ENCODE peak calls at places on chromosomes 16 and 17, in nine cellular contexts. One of them, this sample, is unnamed.

GRCh38 chr16:4836727-4837126 is 10.4 kb downstream of the GLYR1 start:
- DNase-seq in mammary epithelial cell: no peak
- DNase-seq in heart left ventricle: no peak
- DNase-seq in body of pancreas: no peak
- DNase-seq in left lung: no peak
- DNase-seq in testis: no peak
- DNase-seq in CD4-positive, CD25-positive, alpha-beta regulatory T cell: no peak
- DNase-seq in left ventricle myocardium inferior: no peak
- DNase-seq in aorta: no peak
- DNase-seq in this sample: no peak

GRCh38 chr16:15523092-15523541 is 88.7 kb downstream of the BMERB1 start:
- DNase-seq in mammary epithelial cell: no peak
- DNase-seq in heart left ventricle: peak; percentile 23
- DNase-seq in body of pancreas: no peak
- DNase-seq in left lung: peak; percentile 57
- DNase-seq in testis: peak; percentile 34
- DNase-seq in CD4-positive, CD25-positive, alpha-beta regulatory T cell: no peak
- DNase-seq in left ventricle myocardium inferior: peak; percentile 19
- DNase-seq in aorta: no peak
- DNase-seq in this sample: peak; percentile 65

GRCh38 chr16:10609410-10609774 is 29.0 kb upstream of the EMP2 start:
- DNase-seq in mammary epithelial cell: no peak
- DNase-seq in heart left ventricle: no peak
- DNase-seq in body of pancreas: no peak
- DNase-seq in left lung: no peak
- DNase-seq in testis: no peak
- DNase-seq in CD4-positive, CD25-positive, alpha-beta regulatory T cell: no peak
- DNase-seq in left ventricle myocardium inferior: no peak
- DNase-seq in aorta: no peak
- DNase-seq in this sample: no peak

GRCh38 chr17:66250686-66251085 is 21.5 kb upstream of the APOH start:
- DNase-seq in mammary epithelial cell: no peak
- DNase-seq in heart left ventricle: no peak
- DNase-seq in body of pancreas: no peak
- DNase-seq in left lung: no peak
- DNase-seq in testis: no peak
- DNase-seq in CD4-positive, CD25-positive, alpha-beta regulatory T cell: no peak
- DNase-seq in left ventricle myocardium inferior: no peak
- DNase-seq in aorta: no peak
- DNase-seq in this sample: no peak

GRCh38 chr17:76872221-76872873 is 4.1 kb downstream of the MGAT5B start:
- DNase-seq in mammary epithelial cell: peak; percentile 95
- DNase-seq in heart left ventricle: no peak
- DNase-seq in body of pancreas: no peak
- DNase-seq in left lung: no peak
- DNase-seq in testis: no peak
- DNase-seq in CD4-positive, CD25-positive, alpha-beta regulatory T cell: no peak
- DNase-seq in left ventricle myocardium inferior: no peak
- DNase-seq in aorta: no peak
- DNase-seq in this sample: no peak

GRCh38 chr17:56629450-56630187 is 36.1 kb downstream of the NOG start:
- DNase-seq in mammary epithelial cell: no peak
- DNase-seq in heart left ventricle: no peak
- DNase-seq in body of pancreas: no peak
- DNase-seq in left lung: no peak
- DNase-seq in testis: no peak
- DNase-seq in CD4-positive, CD25-positive, alpha-beta regulatory T cell: peak; percentile 18
- DNase-seq in left ventricle myocardium inferior: no peak
- DNase-seq in aorta: no peak
- DNase-seq in this sample: peak; percentile 5

GRCh38 chr16:48165961-48166578 is 10.3 kb upstream of the ABCC12 start:
- DNase-seq in mammary epithelial cell: peak; percentile 9
- DNase-seq in heart left ventricle: no peak
- DNase-seq in body of pancreas: no peak
- DNase-seq in left lung: no peak
- DNase-seq in testis: no peak
- DNase-seq in CD4-positive, CD25-positive, alpha-beta regulatory T cell: no peak
- DNase-seq in left ventricle myocardium inferior: no peak
- DNase-seq in aorta: no peak
- DNase-seq in this sample: no peak

GRCh38 chr16:30142672-30143346 is 19.8 kb upstream of the MAPK3 start:
- DNase-seq in mammary epithelial cell: no peak
- DNase-seq in heart left ventricle: no peak
- DNase-seq in body of pancreas: no peak
- DNase-seq in left lung: no peak
- DNase-seq in testis: no peak
- DNase-seq in CD4-positive, CD25-positive, alpha-beta regulatory T cell: peak; percentile 40
- DNase-seq in left ventricle myocardium inferior: no peak
- DNase-seq in aorta: no peak
- DNase-seq in this sample: peak; percentile 29

GRCh38 chr17:17341452-17341851 is 38.3 kb downstream of the NT5M start:
- DNase-seq in mammary epithelial cell: no peak
- DNase-seq in heart left ventricle: no peak
- DNase-seq in body of pancreas: no peak
- DNase-seq in left lung: no peak
- DNase-seq in testis: no peak
- DNase-seq in CD4-positive, CD25-positive, alpha-beta regulatory T cell: no peak
- DNase-seq in left ventricle myocardium inferior: no peak
- DNase-seq in aorta: peak; percentile 7
- DNase-seq in this sample: no peak

GRCh38 chr16:2030036-2030435 is 3.3 kb downstream of the NHERF2 start:
- DNase-seq in mammary epithelial cell: no peak
- DNase-seq in heart left ventricle: no peak
- DNase-seq in body of pancreas: no peak
- DNase-seq in left lung: no peak
- DNase-seq in testis: no peak
- DNase-seq in CD4-positive, CD25-positive, alpha-beta regulatory T cell: no peak
- DNase-seq in left ventricle myocardium inferior: no peak
- DNase-seq in aorta: no peak
- DNase-seq in this sample: no peak

GRCh38 chr16:82236415-82236814 is 66.4 kb upstream of the MPHOSPH6 start:
- DNase-seq in mammary epithelial cell: no peak
- DNase-seq in heart left ventricle: no peak
- DNase-seq in body of pancreas: no peak
- DNase-seq in left lung: no peak
- DNase-seq in testis: no peak
- DNase-seq in CD4-positive, CD25-positive, alpha-beta regulatory T cell: no peak
- DNase-seq in left ventricle myocardium inferior: no peak
- DNase-seq in aorta: no peak
- DNase-seq in this sample: no peak

GRCh38 chr17:27996157-27997043 is 46.1 kb upstream of the NLK start:
- DNase-seq in mammary epithelial cell: no peak
- DNase-seq in heart left ventricle: no peak
- DNase-seq in body of pancreas: no peak
- DNase-seq in left lung: no peak
- DNase-seq in testis: no peak
- DNase-seq in CD4-positive, CD25-positive, alpha-beta regulatory T cell: no peak
- DNase-seq in left ventricle myocardium inferior: no peak
- DNase-seq in aorta: no peak
- DNase-seq in this sample: no peak

GRCh38 chr17:73289549-73290254 is 22.1 kb downstream of the CDC42EP4 start:
- DNase-seq in mammary epithelial cell: no peak
- DNase-seq in heart left ventricle: no peak
- DNase-seq in body of pancreas: peak; percentile 14
- DNase-seq in left lung: no peak
- DNase-seq in testis: no peak
- DNase-seq in CD4-positive, CD25-positive, alpha-beta regulatory T cell: no peak
- DNase-seq in left ventricle myocardium inferior: no peak
- DNase-seq in aorta: no peak
- DNase-seq in this sample: no peak

GRCh38 chr16:29745126-29745852 is 501 bp downstream of the C16orf54 start:
- DNase-seq in mammary epithelial cell: no peak
- DNase-seq in heart left ventricle: no peak
- DNase-seq in body of pancreas: no peak
- DNase-seq in left lung: no peak
- DNase-seq in testis: no peak
- DNase-seq in CD4-positive, CD25-positive, alpha-beta regulatory T cell: peak; percentile 35
- DNase-seq in left ventricle myocardium inferior: peak; percentile 20
- DNase-seq in aorta: no peak
- DNase-seq in this sample: peak; percentile 92

GRCh38 chr17:57569860-57570259 is 175.2 kb downstream of the CCDC182 start:
- DNase-seq in mammary epithelial cell: no peak
- DNase-seq in heart left ventricle: no peak
- DNase-seq in body of pancreas: no peak
- DNase-seq in left lung: no peak
- DNase-seq in testis: no peak
- DNase-seq in CD4-positive, CD25-positive, alpha-beta regulatory T cell: no peak
- DNase-seq in left ventricle myocardium inferior: no peak
- DNase-seq in aorta: no peak
- DNase-seq in this sample: no peak

GRCh38 chr17:56641894-56642293 is 48.4 kb downstream of the NOG start:
- DNase-seq in mammary epithelial cell: no peak
- DNase-seq in heart left ventricle: no peak
- DNase-seq in body of pancreas: no peak
- DNase-seq in left lung: no peak
- DNase-seq in testis: no peak
- DNase-seq in CD4-positive, CD25-positive, alpha-beta regulatory T cell: no peak
- DNase-seq in left ventricle myocardium inferior: no peak
- DNase-seq in aorta: no peak
- DNase-seq in this sample: no peak

GRCh38 chr17:56320443-56320842 is 167.2 kb downstream of the ANKFN1 start:
- DNase-seq in mammary epithelial cell: no peak
- DNase-seq in heart left ventricle: no peak
- DNase-seq in body of pancreas: no peak
- DNase-seq in left lung: no peak
- DNase-seq in testis: no peak
- DNase-seq in CD4-positive, CD25-positive, alpha-beta regulatory T cell: no peak
- DNase-seq in left ventricle myocardium inferior: no peak
- DNase-seq in aorta: no peak
- DNase-seq in this sample: no peak

GRCh38 chr17:72125226-72125651 is 4.4 kb downstream of the SOX9 start:
- DNase-seq in mammary epithelial cell: peak; percentile 24
- DNase-seq in heart left ventricle: no peak
- DNase-seq in body of pancreas: no peak
- DNase-seq in left lung: no peak
- DNase-seq in testis: no peak
- DNase-seq in CD4-positive, CD25-positive, alpha-beta regulatory T cell: no peak
- DNase-seq in left ventricle myocardium inferior: no peak
- DNase-seq in aorta: no peak
- DNase-seq in this sample: no peak
- H3K4me3 ChIP-seq in mammary epithelial cell: peak overlapping the region; percentile 33
- H3K4me3 ChIP-seq in heart left ventricle: peak overlapping the region; percentile 65
- H3K4me3 ChIP-seq in body of pancreas: no peak overlapping the region
- H3K4me3 ChIP-seq in left lung: no peak overlapping the region
- H3K4me3 ChIP-seq in testis: no peak overlapping the region
- H3K4me3 ChIP-seq in CD4-positive, CD25-positive, alpha-beta regulatory T cell: no peak overlapping the region
- H3K4me3 ChIP-seq in left ventricle myocardium inferior: peak overlapping the region; percentile 81
- H3K4me3 ChIP-seq in aorta: no peak overlapping the region
- H3K4me3 ChIP-seq in this sample: no peak overlapping the region

GRCh38 chr16:54980821-54981220 is 50.2 kb downstream of the IRX5 start:
- DNase-seq in mammary epithelial cell: no peak
- DNase-seq in heart left ventricle: no peak
- DNase-seq in body of pancreas: no peak
- DNase-seq in left lung: no peak
- DNase-seq in testis: no peak
- DNase-seq in CD4-positive, CD25-positive, alpha-beta regulatory T cell: no peak
- DNase-seq in left ventricle myocardium inferior: no peak
- DNase-seq in aorta: no peak
- DNase-seq in this sample: no peak

GRCh38 chr16:54974391-54974790 is 43.7 kb downstream of the IRX5 start:
- DNase-seq in mammary epithelial cell: no peak
- DNase-seq in heart left ventricle: no peak
- DNase-seq in body of pancreas: no peak
- DNase-seq in left lung: no peak
- DNase-seq in testis: no peak
- DNase-seq in CD4-positive, CD25-positive, alpha-beta regulatory T cell: no peak
- DNase-seq in left ventricle myocardium inferior: no peak
- DNase-seq in aorta: no peak
- DNase-seq in this sample: no peak

DNA sequence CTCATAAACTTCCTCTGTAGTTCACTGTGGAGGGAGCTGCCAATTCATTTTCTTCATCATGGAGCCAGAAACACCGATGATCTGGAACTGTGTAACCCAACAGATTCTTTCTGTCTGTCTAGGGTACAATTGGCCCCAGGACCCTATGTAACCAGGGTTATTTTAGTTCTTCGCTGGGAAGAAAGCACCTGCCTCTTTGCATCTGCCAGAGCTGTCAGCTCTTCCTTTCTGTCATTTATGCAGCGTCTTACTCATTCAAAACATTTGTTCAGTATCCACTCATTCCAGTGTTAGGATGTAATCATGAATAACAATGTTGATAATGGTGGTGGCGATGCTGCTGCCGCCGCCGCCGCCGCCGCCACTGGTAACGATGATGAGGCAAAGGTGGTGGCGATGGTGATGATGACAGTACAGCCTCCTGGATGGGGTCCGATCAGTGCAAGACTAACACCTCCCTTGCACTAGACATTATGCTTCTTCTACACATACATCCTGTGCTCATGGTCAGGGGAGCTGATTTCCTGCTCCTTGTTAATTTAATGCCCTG is 46.1 kb downstream of the IRX5 start:
- DNase-seq in mammary epithelial cell: no peak
- DNase-seq in heart left ventricle: no peak
- DNase-seq in body of pancreas: no peak
- DNase-seq in left lung: no peak
- DNase-seq in testis: no peak
- DNase-seq in CD4-positive, CD25-positive, alpha-beta regulatory T cell: no peak
- DNase-seq in left ventricle myocardium inferior: no peak
- DNase-seq in aorta: no peak
- DNase-seq in this sample: no peak
- H3K27ac ChIP-seq in mammary epithelial cell: no peak overlapping the region
- H3K27ac ChIP-seq in heart left ventricle: no peak overlapping the region
- H3K27ac ChIP-seq in body of pancreas: no peak overlapping the region
- H3K27ac ChIP-seq in left lung: no peak overlapping the region
- H3K27ac ChIP-seq in testis: no peak overlapping the region
- H3K27ac ChIP-seq in CD4-positive, CD25-positive, alpha-beta regulatory T cell: no peak overlapping the region
- H3K27ac ChIP-seq in left ventricle myocardium inferior: no peak overlapping the region
- H3K27ac ChIP-seq in aorta: no peak overlapping the region
- H3K27ac ChIP-seq in this sample: no peak overlapping the region

DNA sequence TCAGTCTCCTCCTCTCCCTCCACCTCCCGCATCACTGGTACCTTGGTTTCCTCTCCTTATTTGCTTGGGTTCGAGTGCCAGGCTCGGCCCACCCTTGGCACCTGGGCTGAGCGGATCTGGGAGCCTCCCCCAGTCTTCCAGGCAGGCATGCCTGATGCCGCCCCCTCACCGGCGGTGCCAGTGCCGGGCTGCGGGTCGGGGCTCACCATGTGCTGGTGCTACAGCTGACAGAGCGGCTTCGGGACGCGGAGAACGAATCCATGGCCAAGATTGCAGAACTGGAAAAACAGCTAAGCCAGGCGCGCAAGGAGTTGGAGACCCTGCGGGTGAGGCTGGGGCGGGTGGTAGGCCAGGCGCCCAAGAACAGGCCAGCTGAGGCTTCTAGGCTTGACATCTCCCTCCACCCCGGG is 19.2 kb downstream of the FMNL1 start:
- DNase-seq in mammary epithelial cell: no peak
- DNase-seq in heart left ventricle: no peak
- DNase-seq in body of pancreas: no peak
- DNase-seq in left lung: no peak
- DNase-seq in testis: no peak
- DNase-seq in CD4-positive, CD25-positive, alpha-beta regulatory T cell: no peak
- DNase-seq in left ventricle myocardium inferior: no peak
- DNase-seq in aorta: no peak
- DNase-seq in this sample: no peak
- H3K4me3 ChIP-seq in mammary epithelial cell: no peak overlapping the region
- H3K4me3 ChIP-seq in heart left ventricle: peak overlapping the region; percentile 39
- H3K4me3 ChIP-seq in body of pancreas: no peak overlapping the region
- H3K4me3 ChIP-seq in left lung: peak overlapping the region; percentile 23
- H3K4me3 ChIP-seq in testis: no peak overlapping the region
- H3K4me3 ChIP-seq in CD4-positive, CD25-positive, alpha-beta regulatory T cell: no peak overlapping the region
- H3K4me3 ChIP-seq in left ventricle myocardium inferior: peak overlapping the region; percentile 56
- H3K4me3 ChIP-seq in aorta: no peak overlapping the region
- H3K4me3 ChIP-seq in this sample: no peak overlapping the region

GRCh38 chr17:75474736-75475135 is 18.3 kb downstream of the TMEM94 start:
- DNase-seq in mammary epithelial cell: no peak
- DNase-seq in heart left ventricle: no peak
- DNase-seq in body of pancreas: no peak
- DNase-seq in left lung: no peak
- DNase-seq in testis: no peak
- DNase-seq in CD4-positive, CD25-positive, alpha-beta regulatory T cell: no peak
- DNase-seq in left ventricle myocardium inferior: no peak
- DNase-seq in aorta: no peak
- DNase-seq in this sample: no peak
- H3K27ac ChIP-seq in mammary epithelial cell: no peak overlapping the region
- H3K27ac ChIP-seq in heart left ventricle: peak overlapping the region; percentile 74
- H3K27ac ChIP-seq in body of pancreas: no peak overlapping the region
- H3K27ac ChIP-seq in left lung: peak overlapping the region; percentile 61
- H3K27ac ChIP-seq in testis: no peak overlapping the region
- H3K27ac ChIP-seq in CD4-positive, CD25-positive, alpha-beta regulatory T cell: no peak overlapping the region
- H3K27ac ChIP-seq in left ventricle myocardium inferior: peak overlapping the region; percentile 88
- H3K27ac ChIP-seq in aorta: no peak overlapping the region
- H3K27ac ChIP-seq in this sample: no peak overlapping the region